ENCODE peak calls at places on chromosomes 13 and 19, in nine cellular contexts. H is endodermal cell; R is HFF-Myc; U is DMS153; F is germinal center; B is GM12892; C is KG1; D is left ventricle myocardium superior; O is activated naive CD4-positive, alpha-beta T cell treated with anti-CD3 and anti-CD28 coated beads, Interleukin-2, amount 50 U/mL, for 72 hours. W is an unnamed sample.

GRCh38 chr19:29705706-29706105 is 9.4 kb downstream of the C19orf12 start:
- DNase-seq in B (no peak), R (no peak), C (no peak), H (no peak), U (no peak), F (no peak), O (no peak), D (no peak), W (no peak)

GRCh38 chr19:30693179-30693578 is 321.0 kb downstream of the ZNF536 start:
- DNase-seq in C (no peak), U (no peak), O (no peak), D (no peak), R (no peak), B (no peak), F (no peak), H (no peak), W (no peak)

GRCh38 chr19:40601061-40601973 is at the start of gene LTBP4:
- DNase-seq in C (no peak), D (peak; percentile 86), F (no peak), B (no peak), R (no peak), O (no peak), H (peak; percentile 71), U (no peak), W (peak; percentile 94)

GRCh38 chr13:96391606-96392005 is 301.7 kb downstream of the HS6ST3 start:
- DNase-seq in H (no peak), U (no peak), R (no peak), C (no peak), F (no peak), B (no peak), O (no peak), D (no peak), W (no peak)

GRCh38 chr19:45402469-45403070 is 2.3 kb downstream of the PPP1R13L start:
- DNase-seq in B (peak; percentile 53), F (peak; percentile 81), O (no peak), H (peak; percentile 94), C (no peak), D (peak; percentile 77), U (no peak), R (no peak), W (peak; percentile 79)

GRCh38 chr13:73602295-73602694 is 531.9 kb downstream of the KLF12 start:
- DNase-seq in B (no peak), H (no peak), D (no peak), C (no peak), U (no peak), R (peak; percentile 2), O (no peak), F (no peak), W (no peak)

GRCh38 chr19:14405758-14406644 is 13.1 kb downstream of the DDX39A start:
- DNase-seq in H (peak; percentile 100), B (peak; percentile 99), D (peak; percentile 91), F (peak; percentile 97), R (no peak), O (peak; percentile 86), U (peak; percentile 86), C (peak; percentile 54), W (peak; percentile 96)

GRCh38 chr19:18149596-18149975 is 3.4 kb upstream of the PIK3R2 start:
- DNase-seq in F (no peak), C (no peak), H (no peak), U (no peak), R (no peak), B (no peak), O (no peak), D (no peak), W (no peak)